ENCODE peak calls at places on chromosomes 3 and 15, in seven cellular contexts. R is NCI-H2227 treated with DMSO at 0.1 percent for 48 hours; E is PC-3; Z is NCI-H187 treated with DMSO at 0.1 percent for 48 hours; K is HFFc6; W is central memory CD8-positive, alpha-beta T cell; U is GM13977. T is an unnamed sample.

GRCh38 chr3:196735751-196736150 is 3.9 kb upstream of the PAK2 start:
- DNase-seq in R (no peak), E (peak), Z (no peak), K (peak), W (no peak), U (no peak), T (no peak)

GRCh38 chr15:85533949-85534543 is 153.6 kb downstream of the AKAP13 start:
- DNase-seq in R (no peak), E (no peak), Z (no peak), K (no peak), W (no peak), U (no peak), T (no peak)

GRCh38 chr15:51322622-51323296 is 15.6 kb downstream of the CYP19A1 start:
- DNase-seq in R (no peak), E (no peak), Z (no peak), K (no peak), W (no peak), U (no peak), T (no peak)

GRCh38 chr3:62467936-62468722 is 94.8 kb upstream of the FEZF2 start:
- DNase-seq in R (no peak), E (no peak), Z (no peak), K (no peak), W (no peak), U (no peak), T (no peak)

GRCh38 chr3:197231326-197231725 is 67.1 kb downstream of the DLG1 start:
- DNase-seq in R (no peak), E (no peak), Z (no peak), K (no peak), W (no peak), U (no peak), T (no peak)

GRCh38 chr15:27889258-27889657 is 209.9 kb downstream of the OCA2 start:
- DNase-seq in R (no peak), E (peak), Z (no peak), K (no peak), W (no peak), U (no peak), T (no peak)

GRCh38 chr15:81813215-81813614 is 232.6 kb downstream of the MEX3B start:
- DNase-seq in R (no peak), E (peak), Z (no peak), K (peak), W (no peak), U (no peak), T (peak)

GRCh38 chr3:37852097-37852496 is 9.6 kb upstream of the CTDSPL start:
- DNase-seq in R (no peak), E (peak), Z (no peak), K (peak), W (no peak), U (no peak), T (no peak)

GRCh38 chr15:101169457-101170071 is 82.3 kb downstream of the CHSY1 start:
- DNase-seq in R (no peak), E (peak), Z (no peak), K (no peak), W (no peak), U (no peak), T (no peak)

GRCh38 chr3:62405117-62405516 is 31.8 kb upstream of the FEZF2 start:
- DNase-seq in R (no peak), E (no peak), Z (no peak), K (no peak), W (no peak), U (no peak), T (no peak)

GRCh38 chr15:81160312-81161214 is 26.5 kb downstream of the CFAP161 start:
- DNase-seq in R (no peak), E (no peak), Z (peak), K (peak), W (no peak), U (no peak), T (no peak)

GRCh38 chr15:62393196-62393595 is 228.1 kb upstream of the C2CD4B start:
- DNase-seq in R (no peak), E (no peak), Z (no peak), K (no peak), W (no peak), U (no peak), T (no peak)

GRCh38 chr15:62119926-62120273 is 45.2 kb downstream of the C2CD4B start:
- DNase-seq in R (no peak), E (no peak), Z (no peak), K (no peak), W (no peak), U (no peak), T (no peak)

GRCh38 chr15:73781038-73781925 is 28.1 kb upstream of the INSYN1 start:
- DNase-seq in R (no peak), E (peak), Z (no peak), K (peak), W (no peak), U (no peak), T (no peak)

GRCh38 chr3:27380433-27381357 is 11.5 kb upstream of the NEK10 start:
- DNase-seq in R (no peak), E (no peak), Z (no peak), K (no peak), W (no peak), U (no peak), T (no peak)

GRCh38 chr15:28191832-28192231 is 92.7 kb upstream of the OCA2 start:
- DNase-seq in R (peak), E (no peak), Z (no peak), K (peak), W (no peak), U (no peak), T (no peak)

GRCh38 chr3:2547049-2547448 is 448.4 kb downstream of the CNTN4 start:
- DNase-seq in R (no peak), E (no peak), Z (no peak), K (no peak), W (no peak), U (no peak), T (no peak)

GRCh38 chr3:194826594-194826993 is 140.9 kb downstream of the FAM43A start:
- DNase-seq in R (no peak), E (no peak), Z (no peak), K (no peak), W (no peak), U (no peak), T (no peak)

GRCh38 chr15:28957606-28958498 is 72.1 kb downstream of the APBA2 start:
- DNase-seq in R (no peak), E (no peak), Z (no peak), K (no peak), W (peak), U (no peak), T (no peak)

GRCh38 chr3:120766576-120766975 is 24.0 kb downstream of the GTF2E1 start:
- DNase-seq in R (no peak), E (no peak), Z (no peak), K (no peak), W (no peak), U (no peak), T (no peak)

GRCh38 chr3:192825191-192825590 is 92.5 kb downstream of the MB21D2 start:
- DNase-seq in R (no peak), E (no peak), Z (no peak), K (no peak), W (no peak), U (no peak), T (no peak)

GRCh38 chr3:176906046-176906905 is 291.0 kb downstream of the TBL1XR1 start:
- DNase-seq in R (peak), E (peak), Z (no peak), K (no peak), W (no peak), U (no peak), T (peak)

GRCh38 chr3:148716657-148717056 is 19.0 kb downstream of the AGTR1 start:
- DNase-seq in R (no peak), E (no peak), Z (no peak), K (no peak), W (no peak), U (no peak), T (no peak)

GRCh38 chr3:17431477-17432045 is 310.9 kb downstream of the TBC1D5 start:
- DNase-seq in R (no peak), E (no peak), Z (no peak), K (no peak), W (no peak), U (no peak), T (no peak)

GRCh38 chr15:98142584-98142983 is 182.1 kb downstream of the ARRDC4 start:
- DNase-seq in R (no peak), E (no peak), Z (no peak), K (no peak), W (no peak), U (no peak), T (no peak)

GRCh38 chr15:61871926-61872522 is 188.2 kb downstream of the VPS13C start:
- DNase-seq in R (peak), E (peak), Z (no peak), K (peak), W (no peak), U (peak), T (peak)

GRCh38 chr15:69661871-69662667 is 209.5 kb downstream of the RPLP1 start:
- DNase-seq in R (no peak), E (no peak), Z (no peak), K (no peak), W (no peak), U (peak), T (no peak)

GRCh38 chr3:182349951-182350350 is 443.4 kb upstream of the ATP11B start:
- DNase-seq in R (no peak), E (no peak), Z (no peak), K (no peak), W (no peak), U (no peak), T (no peak)

GRCh38 chr15:35358824-35359223 is 187.1 kb downstream of the DPH6 start:
- DNase-seq in R (no peak), E (peak), Z (no peak), K (no peak), W (no peak), U (no peak), T (no peak)

GRCh38 chr3:76307556-76307955 is 522.2 kb upstream of the ZNF717 start:
- DNase-seq in R (no peak), E (peak), Z (no peak), K (no peak), W (no peak), U (no peak), T (no peak)

GRCh38 chr3:42490243-42490642 is 12.2 kb upstream of the VIPR1 start:
- DNase-seq in R (no peak), E (peak), Z (no peak), K (peak), W (peak), U (no peak), T (peak)

GRCh38 chr15:74259324-74259712 is 23.2 kb downstream of the CCDC33 start:
- DNase-seq in R (no peak), E (no peak), Z (peak), K (no peak), W (no peak), U (no peak), T (no peak)

GRCh38 chr15:34582461-34583357 is 742 bp downstream of the GOLGA8B start:
- DNase-seq in R (no peak), E (peak), Z (no peak), K (no peak), W (no peak), U (peak), T (no peak)

T was measured in NCI-H774.